ENCODE peak calls at places on chromosomes 12 and 14, in four cellular contexts. Q is heart right ventricle, O is astrocyte of the spinal cord, R is HepG2. H is an unnamed sample.

GRCh38 chr14:92726135-92726932 is 22.1 kb downstream of the LGMN start:
- DNase-seq in Q (peak), O (peak), R (no peak), H (peak)

GRCh38 chr14:22332671-22333407 is 256.2 kb downstream of the DAD1 start:
- DNase-seq in Q (no peak), O (no peak), R (peak), H (no peak)

GRCh38 chr12:8697120-8697475 is 693 bp upstream of the RIMKLB start:
- DNase-seq in Q (peak), O (peak), R (no peak), H (peak)

GRCh38 chr14:90439874-90440442 is 43.1 kb downstream of the CALM1 start:
- DNase-seq in Q (no peak), O (no peak), R (no peak), H (no peak)

GRCh38 chr14:31172084-31172483 is 35.5 kb downstream of the HECTD1 start:
- DNase-seq in Q (no peak), O (no peak), R (no peak), H (no peak)

GRCh38 chr12:1916396-1917171 is 1.9 kb downstream of the CACNA2D4 start:
- DNase-seq in Q (peak), O (no peak), R (no peak), H (no peak)

GRCh38 chr14:74579447-74580274 is 32.4 kb downstream of the LTBP2 start:
- DNase-seq in Q (no peak), O (peak), R (peak), H (peak)

GRCh38 chr12:115166698-115167315 is 482.8 kb upstream of the TBX3 start:
- DNase-seq in Q (no peak), O (peak), R (peak), H (peak)

GRCh38 chr12:132161046-132161781 is 17.0 kb downstream of the NOC4L start:
- DNase-seq in Q (no peak), O (peak), R (no peak), H (peak)

GRCh38 chr12:18139989-18140596 is 50.1 kb upstream of the RERGL start:
- DNase-seq in Q (no peak), O (peak), R (peak), H (no peak)

GRCh38 chr12:49138999-49139398 is 7.8 kb upstream of the TUBA1B start:
- DNase-seq in Q (no peak), O (no peak), R (no peak), H (no peak)

GRCh38 chr12:95240556-95240955 is 22.9 kb downstream of the VEZT start:
- DNase-seq in Q (no peak), O (no peak), R (no peak), H (no peak)

GRCh38 chr12:96487214-96487613 is 2.2 kb upstream of the CFAP54 start:
- DNase-seq in Q (no peak), O (peak), R (no peak), H (peak)

GRCh38 chr14:71610149-71610548 is 322.1 kb upstream of the RGS6 start:
- DNase-seq in Q (no peak), O (no peak), R (no peak), H (no peak)

GRCh38 chr14:74604896-74605295 is 7.1 kb downstream of the LTBP2 start:
- DNase-seq in Q (no peak), O (no peak), R (no peak), H (no peak)

GRCh38 chr14:37602605-37603453 is 7.4 kb downstream of the TTC6 start:
- DNase-seq in Q (no peak), O (no peak), R (peak), H (no peak)

GRCh38 chr12:54463034-54463433 is 10.4 kb downstream of the GTSF1 start:
- DNase-seq in Q (no peak), O (peak), R (no peak), H (peak)

GRCh38 chr12:49232940-49233841 is 31.7 kb upstream of the TUBA1C start:
- DNase-seq in Q (peak), O (peak), R (peak), H (peak)

GRCh38 chr12:71602745-71603577 is 60.7 kb downstream of the ZFC3H1 start:
- DNase-seq in Q (no peak), O (no peak), R (no peak), H (no peak)

GRCh38 chr12:111462134-111462821 is 56.6 kb downstream of the SH2B3 start:
- DNase-seq in Q (no peak), O (peak), R (no peak), H (no peak)

GRCh38 chr12:8612629-8613028 is at the start of gene AICDA:
- DNase-seq in Q (no peak), O (no peak), R (no peak), H (no peak)

GRCh38 chr12:51391047-51391837 is at the start of gene GALNT6:
- DNase-seq in Q (peak), O (no peak), R (no peak), H (no peak)

DNA sequence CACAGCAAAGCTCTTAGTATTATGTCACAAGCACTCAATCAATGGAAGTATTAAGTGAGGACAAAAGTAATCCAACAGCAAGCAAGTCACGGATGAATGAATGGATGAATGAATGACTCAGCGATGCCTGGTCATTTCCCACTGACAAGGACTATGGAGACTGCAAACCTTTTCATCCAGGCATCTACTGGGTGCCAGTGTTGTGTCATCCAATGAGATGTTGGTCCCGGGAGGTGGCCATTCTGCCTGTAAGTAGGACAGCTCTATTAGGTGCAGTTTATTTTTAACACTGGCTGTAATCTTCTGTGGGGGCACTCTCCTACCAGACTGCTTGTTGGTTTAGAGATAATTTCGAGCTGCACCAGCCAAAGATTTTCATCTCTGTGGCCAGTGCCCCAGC is 39.4 kb downstream of the STAB2 start:
- DNase-seq in Q (peak), O (peak), R (peak), H (no peak)
- TF ChIP-seq CTCF in Q (no peak), O (peak), R (peak), H (no peak)

DNA sequence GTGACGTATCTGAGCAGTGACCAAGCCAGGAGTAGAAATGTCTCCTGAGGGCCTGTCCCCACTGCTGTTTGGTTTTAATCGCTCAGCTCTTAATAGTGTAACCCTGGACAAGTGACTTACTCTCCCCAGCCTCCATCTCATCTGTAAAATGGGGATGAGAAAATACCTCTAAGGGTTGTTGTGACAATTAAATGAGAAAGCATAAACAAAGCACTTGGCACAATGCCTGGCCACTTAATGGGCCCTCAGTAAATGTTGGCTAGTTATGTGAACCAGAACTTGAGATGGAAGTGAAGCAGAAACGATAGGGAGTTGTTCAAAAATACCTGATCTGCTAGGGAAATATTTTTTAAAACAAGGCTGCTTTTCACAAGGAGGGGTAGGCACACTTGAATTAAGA is 58.2 kb downstream of the HMGA2 start:
- DNase-seq in Q (no peak), O (no peak), R (no peak), H (no peak)
- H3K4me3 ChIP-seq in Q (peak), O (no peak), R (no peak), H (no peak)

GRCh38 chr14:100271247-100271939 is 32.4 kb downstream of the YY1 start:
- DNase-seq in Q (no peak), O (peak), R (peak), H (no peak)
- TF ChIP-seq CTCF in Q (peak), O (peak), R (peak), H (peak)

GRCh38 chr12:43621262-43621661 is 69.3 kb upstream of the ADAMTS20 start:
- DNase-seq in Q (no peak), O (no peak), R (no peak), H (no peak)
- H3K4me3 ChIP-seq in Q (no peak), O (no peak), R (no peak), H (no peak)

DNA sequence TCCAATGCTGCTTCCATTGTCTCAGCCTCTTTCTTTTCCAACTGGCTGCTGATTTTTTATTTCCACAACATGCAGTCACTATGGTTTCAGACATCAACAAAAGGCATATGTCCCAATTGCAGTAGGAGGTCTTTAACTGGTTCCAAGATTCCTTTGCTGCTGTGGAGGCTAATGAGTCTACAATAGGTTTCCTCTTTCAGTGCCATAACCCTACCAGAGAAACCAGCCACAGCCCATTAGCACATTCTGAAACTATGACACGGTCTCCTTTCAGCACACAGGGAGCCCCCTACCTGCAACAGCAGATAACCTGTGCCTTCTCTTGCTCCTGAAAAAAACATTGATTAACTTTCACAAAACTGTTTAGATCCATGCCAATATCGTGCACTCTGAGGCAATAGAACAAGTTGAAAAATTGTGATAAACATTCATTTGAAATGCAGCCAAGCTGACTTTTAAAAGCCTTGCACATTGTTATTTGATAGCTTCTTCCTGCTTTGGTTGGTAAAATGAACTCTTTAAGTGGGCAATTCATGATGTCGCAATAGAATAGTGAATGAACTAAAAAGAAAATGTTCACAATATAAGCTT is 32.4 kb downstream of the PLEKHG7 start:
- DNase-seq in Q (peak), O (peak), R (no peak), H (peak)
- TF ChIP-seq CTCF in Q (no peak), O (peak), R (no peak), H (peak)

GRCh38 chr12:62767506-62767905 is 167.4 kb downstream of the PPM1H start:
- DNase-seq in Q (no peak), O (peak), R (no peak), H (peak)
- H3K4me3 ChIP-seq in Q (no peak), O (no peak), R (no peak), H (no peak)

DNA sequence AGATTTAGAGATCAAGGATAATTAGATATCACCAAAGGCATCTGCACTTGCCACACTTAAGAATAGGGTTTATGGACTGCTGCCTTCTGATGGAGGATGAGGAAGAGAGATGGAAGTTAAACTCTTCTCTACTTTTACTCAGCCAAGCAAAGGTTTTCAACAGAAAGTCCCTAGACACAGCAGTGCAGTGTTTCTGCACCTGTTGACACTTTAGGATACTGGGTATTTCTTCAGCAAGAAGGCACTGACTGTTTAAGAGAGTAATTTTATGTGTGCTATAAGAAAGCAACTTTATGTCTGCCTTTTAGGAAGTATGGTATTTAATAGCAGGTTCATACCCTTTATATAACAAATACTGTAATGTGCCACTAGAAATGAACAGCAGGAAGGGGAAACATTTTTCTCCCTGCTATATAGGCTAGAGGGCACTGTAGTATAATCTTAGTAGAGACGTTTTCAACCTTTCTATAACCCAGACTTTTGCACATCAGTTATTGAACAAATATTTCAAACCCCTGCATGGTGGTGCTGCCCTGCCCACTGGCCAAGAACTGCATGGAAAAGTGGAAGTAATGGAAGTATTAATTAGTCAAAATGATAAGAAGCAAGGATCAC is 225.0 kb upstream of the GRIP1 start:
- DNase-seq in Q (no peak), O (no peak), R (no peak), H (no peak)
- TF ChIP-seq CTCF in Q (no peak), O (no peak), R (no peak), H (no peak)

GRCh38 chr12:124005736-124006581 is 32.9 kb downstream of the ZNF664 start:
- DNase-seq in Q (no peak), O (no peak), R (peak), H (no peak)
- H3K4me3 ChIP-seq in Q (no peak), O (no peak), R (no peak), H (no peak)

GRCh38 chr14:56821177-56821576 is 10.9 kb upstream of the OTX2 start:
- DNase-seq in Q (no peak), O (no peak), R (no peak), H (no peak)
- TF ChIP-seq CTCF in Q (no peak), O (no peak), R (no peak), H (no peak)